ENCODE peak calls at places on chromosomes 11 and 22, in four cellular contexts. D, A, K and U are unnamed samples.

GRCh38 chr22:27930246-27931060 is 11.4 kb upstream of the PITPNB start:
- DNase-seq in D (no peak), A (no peak), K (no peak), U (no peak)

GRCh38 chr11:121240650-121241299 is 51.8 kb upstream of the SC5D start:
- DNase-seq in D (no peak), A (no peak), K (no peak), U (no peak)

GRCh38 chr22:49829044-49829719 is 1.5 kb upstream of the BRD1 start:
- DNase-seq in D (no peak), A (no peak), K (no peak), U (no peak)

GRCh38 chr11:20213790-20214189 is 53.5 kb upstream of the DBX1 start:
- DNase-seq in D (no peak), A (no peak), K (no peak), U (no peak)

GRCh38 chr11:16335236-16335962 is 20.9 kb downstream of the SOX6 start:
- DNase-seq in D (no peak), A (no peak), K (no peak), U (no peak)

GRCh38 chr22:37806409-37807338 is 1.1 kb upstream of the GCAT start:
- DNase-seq in D (peak), A (no peak), K (no peak), U (no peak)

GRCh38 chr11:112731538-112731937 is 229.7 kb upstream of the NCAM1 start:
- DNase-seq in D (no peak), A (no peak), K (no peak), U (no peak)

GRCh38 chr22:31177420-31178162 is 17.6 kb downstream of the RNF185 start:
- DNase-seq in D (no peak), A (no peak), K (no peak), U (no peak)

GRCh38 chr11:78364128-78364751 is 53.4 kb downstream of the GAB2 start:
- DNase-seq in D (no peak), A (no peak), K (no peak), U (no peak)

GRCh38 chr11:1092919-1093318 is 18.2 kb downstream of the MUC2 start:
- DNase-seq in D (no peak), A (no peak), K (no peak), U (no peak)

GRCh38 chr22:36982136-36982535 is 37.1 kb downstream of the TST start:
- DNase-seq in D (no peak), A (no peak), K (no peak), U (no peak)

GRCh38 chr11:1869427-1870325 is 16.8 kb downstream of the LSP1 start:
- DNase-seq in D (no peak), A (no peak), K (no peak), U (no peak)

GRCh38 chr11:11403763-11404725 is 51.0 kb upstream of the CSNK2A3 start:
- DNase-seq in D (no peak), A (no peak), K (no peak), U (no peak)

GRCh38 chr22:39570226-39570625 is 327 bp upstream of the CACNA1I start:
- DNase-seq in D (no peak), A (no peak), K (no peak), U (no peak)

GRCh38 chr11:70526116-70527045 is 128.1 kb downstream of the CTTN start:
- DNase-seq in D (no peak), A (no peak), K (no peak), U (no peak)

GRCh38 chr22:19875061-19875530 is 20.4 kb upstream of the GNB1L start:
- DNase-seq in D (no peak), A (no peak), K (peak), U (peak)

GRCh38 chr11:8269636-8270035 is 6.0 kb upstream of the LMO1 start:
- DNase-seq in D (no peak), A (no peak), K (no peak), U (no peak)

GRCh38 chr11:8266246-8267241 is 2.9 kb upstream of the LMO1 start:
- DNase-seq in D (no peak), A (no peak), K (peak), U (peak)

GRCh38 chr11:8267831-8268529 is 4.3 kb upstream of the LMO1 start:
- DNase-seq in D (no peak), A (no peak), K (peak), U (peak)

GRCh38 chr11:8267280-8267679 is 3.6 kb upstream of the LMO1 start:
- DNase-seq in D (no peak), A (no peak), K (peak), U (no peak)

GRCh38 chr11:8268530-8269461 is 5.1 kb upstream of the LMO1 start:
- DNase-seq in D (no peak), A (no peak), K (peak), U (no peak)
- H3K4me3 ChIP-seq in D (peak), A (no peak), K (peak), U (peak)

DNA sequence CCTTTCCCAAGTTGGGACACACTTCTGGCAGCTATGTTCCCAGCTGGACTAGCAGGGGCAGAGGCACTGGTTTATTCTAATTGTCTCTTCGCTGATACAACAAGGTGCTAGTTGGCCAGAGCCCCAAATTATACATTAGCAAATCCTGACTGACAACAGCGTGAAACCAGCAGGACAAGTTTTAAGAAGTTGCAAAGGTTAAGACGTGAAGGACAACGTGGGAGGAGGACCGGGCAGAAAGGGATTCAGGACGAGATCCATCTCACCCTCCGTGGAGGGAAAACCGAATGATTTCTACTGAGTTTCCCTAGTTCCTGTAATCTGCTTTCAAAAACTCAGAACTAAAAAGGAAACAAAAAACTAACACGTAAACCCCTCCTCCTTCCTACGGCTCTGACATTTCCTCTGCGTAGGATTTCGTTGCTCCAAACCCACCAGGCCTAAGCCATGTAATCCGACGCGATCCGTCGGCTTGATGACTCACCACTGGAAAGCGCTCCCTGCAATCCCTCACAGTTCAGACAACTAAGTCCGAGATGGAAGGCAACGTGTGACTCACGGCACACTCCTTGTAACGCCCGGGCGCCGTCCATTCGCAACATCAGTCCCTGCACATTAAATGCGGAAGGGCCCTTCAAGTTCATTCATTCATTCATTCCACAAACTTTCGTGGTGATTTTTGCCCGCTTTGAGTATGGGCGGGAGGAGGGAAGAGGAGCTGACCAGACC is 703 bp downstream of the POGLUT3 start:
- DNase-seq in D (peak), A (peak), K (peak), U (peak)
- TF ChIP-seq POLR2A in D (peak), A (peak), K (peak), U (no peak)

GRCh38 chr11:60762851-60763691 is 6.4 kb downstream of the MS4A15 start:
- DNase-seq in D (no peak), A (peak), K (no peak), U (no peak)

GRCh38 chr11:60765355-60765754 is 8.7 kb downstream of the MS4A15 start:
- DNase-seq in D (no peak), A (no peak), K (no peak), U (no peak)

GRCh38 chr11:60764879-60765278 is 8.2 kb downstream of the MS4A15 start:
- DNase-seq in D (no peak), A (no peak), K (no peak), U (no peak)

GRCh38 chr11:60761436-60762190 is 4.9 kb downstream of the MS4A15 start:
- DNase-seq in D (no peak), A (no peak), K (no peak), U (no peak)

DNA sequence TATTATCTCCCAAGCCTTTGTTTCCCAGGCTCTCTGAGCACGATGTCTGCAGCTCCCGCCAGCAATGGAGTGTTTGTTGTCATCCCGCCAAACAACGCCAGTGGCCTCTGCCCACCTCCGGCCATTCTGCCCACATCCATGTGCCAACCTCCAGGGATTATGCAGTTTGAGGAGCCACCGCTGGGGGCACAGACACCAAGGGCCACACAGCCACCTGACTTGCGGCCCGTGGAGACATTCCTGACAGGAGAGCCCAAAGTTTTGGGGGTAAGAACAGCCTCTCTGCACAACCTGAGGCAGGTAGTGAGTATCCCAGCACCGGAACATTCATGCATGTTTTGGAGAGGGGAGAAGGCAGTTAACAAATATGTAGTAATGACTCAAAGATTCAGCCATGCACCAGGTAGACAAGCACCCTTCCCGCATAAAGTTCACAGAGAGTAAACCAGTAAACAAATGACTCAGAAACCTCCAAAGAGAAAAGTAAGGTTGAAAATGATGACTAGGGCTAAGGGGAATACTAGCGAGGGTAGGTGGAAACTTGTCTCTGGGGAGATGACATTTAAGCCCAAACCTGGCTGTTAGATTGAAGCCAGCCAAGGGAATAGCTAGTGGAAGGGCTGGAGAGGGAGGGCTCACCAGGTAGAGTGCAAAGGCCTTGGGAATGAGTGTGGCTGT is 7.2 kb downstream of the MS4A15 start:
- DNase-seq in D (no peak), A (no peak), K (no peak), U (no peak)
- TF ChIP-seq CTCF in D (no peak), A (no peak), K (no peak), U (no peak)

GRCh38 chr11:9574556-9574805 is 1.0 kb downstream of the WEE1 start:
- DNase-seq in D (peak), A (no peak), K (no peak), U (no peak)

GRCh38 chr11:9575531-9576240 is 2.2 kb downstream of the WEE1 start:
- DNase-seq in D (no peak), A (no peak), K (no peak), U (no peak)

GRCh38 chr11:9574806-9575530 is 1.5 kb downstream of the WEE1 start:
- DNase-seq in D (peak), A (peak), K (peak), U (peak)

GRCh38 chr11:9577551-9577950 is 4.1 kb downstream of the WEE1 start:
- DNase-seq in D (no peak), A (no peak), K (no peak), U (no peak)

GRCh38 chr11:9577032-9577431 is 3.6 kb downstream of the WEE1 start:
- DNase-seq in D (no peak), A (no peak), K (no peak), U (no peak)
- H3K4me3 ChIP-seq in D (peak), A (no peak), K (peak), U (peak)

DNA sequence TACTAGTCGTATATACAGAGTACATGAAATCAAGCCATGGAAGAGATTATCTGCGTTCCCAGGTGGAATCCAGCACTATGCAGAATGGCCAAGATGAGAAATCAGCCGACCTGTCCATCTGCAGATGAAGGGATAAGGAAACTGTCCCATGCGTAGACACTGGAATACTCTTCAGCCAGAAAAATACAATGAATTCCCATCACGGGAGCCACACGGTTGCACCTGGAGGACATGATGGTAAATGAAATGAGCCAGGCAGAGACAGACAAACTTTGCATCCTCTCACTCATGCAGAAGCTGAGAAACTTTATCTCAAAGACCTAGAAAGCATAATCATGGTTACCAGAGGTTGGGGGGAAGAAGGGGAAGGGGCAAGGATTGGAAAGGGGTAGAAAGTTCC is 111.9 kb upstream of the TOP3B start:
- DNase-seq in D (no peak), A (no peak), K (no peak), U (no peak)
- TF ChIP-seq POLR2A in D (no peak), A (no peak), K (no peak), U (no peak)

DNA sequence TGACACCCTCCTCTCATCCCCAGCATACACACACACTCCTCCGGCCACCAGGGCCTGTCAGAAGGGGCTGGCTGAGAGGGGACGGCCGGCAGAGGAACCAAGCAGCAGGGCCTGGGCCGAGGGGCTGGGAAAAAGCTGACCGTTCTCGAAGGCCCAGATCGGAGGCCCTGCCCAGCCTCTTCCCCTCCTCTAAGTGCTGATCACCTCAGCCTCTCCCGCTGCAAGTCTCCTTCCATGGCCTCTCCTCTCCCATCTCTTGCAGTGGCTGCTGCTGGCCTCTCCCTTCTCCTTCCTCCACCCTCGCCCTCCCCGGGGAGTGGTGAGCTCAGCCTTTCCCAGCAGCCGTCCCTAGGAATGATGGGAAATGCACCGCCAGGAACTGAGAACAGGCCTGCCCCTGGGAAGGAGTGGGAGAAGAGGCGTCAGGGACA is 39.6 kb downstream of the ARRB1 start:
- DNase-seq in D (peak), A (no peak), K (peak), U (no peak)
- TF ChIP-seq CTCF in D (no peak), A (no peak), K (no peak), U (no peak)

GRCh38 chr11:129376658-129377341 is 1.2 kb downstream of the BARX2 start:
- DNase-seq in D (no peak), A (no peak), K (no peak), U (no peak)
- H3K4me3 ChIP-seq in D (no peak), A (no peak), K (peak), U (peak)

GRCh38 chr11:66263785-66264184 is 4.7 kb upstream of the RAB1B start:
- DNase-seq in D (no peak), A (no peak), K (no peak), U (no peak)

GRCh38 chr11:66261578-66261977 is 6.9 kb upstream of the RAB1B start:
- DNase-seq in D (no peak), A (no peak), K (no peak), U (no peak)

GRCh38 chr11:66263231-66263630 is 5.2 kb upstream of the RAB1B start:
- DNase-seq in D (no peak), A (no peak), K (no peak), U (no peak)

GRCh38 chr11:66262191-66262590 is 6.2 kb upstream of the RAB1B start:
- DNase-seq in D (no peak), A (no peak), K (no peak), U (no peak)

GRCh38 chr11:66262696-66263095 is 5.7 kb upstream of the RAB1B start:
- DNase-seq in D (no peak), A (no peak), K (no peak), U (no peak)
- TF ChIP-seq POLR2A in D (no peak), A (no peak), K (no peak), U (no peak)

GRCh38 chr22:45597460-45598192 is 74.0 kb upstream of the ATXN10 start:
- DNase-seq in D (no peak), A (no peak), K (no peak), U (no peak)

GRCh38 chr22:45598596-45599217 is 72.9 kb upstream of the ATXN10 start:
- DNase-seq in D (no peak), A (no peak), K (no peak), U (no peak)

GRCh38 chr22:45590262-45590661 is 81.4 kb upstream of the ATXN10 start:
- DNase-seq in D (no peak), A (no peak), K (no peak), U (no peak)

GRCh38 chr22:45589556-45589955 is 82.1 kb upstream of the ATXN10 start:
- DNase-seq in D (no peak), A (no peak), K (no peak), U (no peak)

DNA sequence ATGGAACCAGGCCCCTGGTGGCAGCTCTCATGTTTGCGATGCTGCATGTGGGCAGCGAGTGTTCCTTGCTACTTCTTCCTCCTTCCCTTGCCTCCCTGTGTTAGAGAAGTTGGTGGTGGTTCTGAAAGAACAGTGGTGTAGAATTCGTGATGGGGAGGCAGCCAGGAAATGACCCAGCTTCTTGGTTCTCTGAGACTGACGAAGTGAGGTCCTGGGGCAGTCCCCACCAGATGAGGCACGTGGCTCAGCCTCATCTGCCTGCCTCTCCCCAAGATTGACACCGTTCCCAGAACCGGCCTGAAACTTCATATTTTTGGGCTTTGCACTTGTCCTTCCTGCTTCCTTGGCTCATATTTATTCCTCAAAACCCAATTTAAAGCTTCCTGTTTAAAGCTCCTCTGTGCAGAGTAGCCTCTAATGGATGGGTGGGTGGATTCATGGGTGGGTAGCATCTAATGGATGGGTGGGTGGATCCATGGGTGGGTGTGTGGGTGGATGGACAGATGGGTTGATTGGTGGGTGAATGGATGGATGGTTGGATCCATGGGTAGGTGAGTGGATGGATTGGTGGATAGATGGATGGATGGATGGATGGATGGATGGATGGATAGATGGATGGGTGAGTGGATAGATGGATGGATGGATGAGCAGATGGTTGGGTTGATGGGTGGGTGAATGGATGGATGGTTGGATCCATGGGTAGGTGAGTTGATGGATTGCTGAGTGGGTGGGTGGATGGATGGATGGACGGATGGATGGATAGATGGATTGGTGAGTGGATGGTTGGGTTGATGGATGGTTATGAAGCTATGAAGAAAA is 77.3 kb upstream of the ATXN10 start:
- DNase-seq in D (no peak), A (no peak), K (no peak), U (no peak)
- TF ChIP-seq CTCF in D (no peak), A (no peak), K (no peak), U (no peak)

DNA sequence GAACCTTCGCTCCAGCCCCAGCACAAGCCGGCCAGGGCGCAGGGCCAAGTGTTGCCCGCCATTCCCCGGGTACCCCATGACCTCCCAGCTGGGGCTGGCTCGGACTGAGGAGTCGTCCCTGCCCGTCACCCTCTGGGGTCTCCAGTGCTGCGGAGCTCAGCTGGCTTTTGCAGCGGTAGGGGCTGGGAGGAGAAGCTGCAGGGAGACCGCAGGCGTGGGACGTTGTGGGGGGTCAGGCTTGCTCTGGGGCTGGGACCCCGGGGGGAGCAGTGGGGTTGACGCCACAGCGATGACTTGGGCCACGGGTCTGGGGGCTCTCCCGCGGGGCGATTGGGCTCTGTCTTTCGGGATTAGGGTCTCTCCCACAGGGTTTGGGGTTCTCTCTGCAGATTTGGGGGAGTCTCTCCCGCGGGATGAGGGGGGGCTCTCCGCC is 376 bp upstream of the GAL start:
- DNase-seq in D (no peak), A (no peak), K (no peak), U (no peak)
- H3K4me3 ChIP-seq in D (peak), A (peak), K (peak), U (peak)